ENCODE peak calls at places on chromosome 4, in eight cellular contexts. R is prostate gland, F is NT2/D1, U is astrocyte, V is ovary, L is OCI-LY7, E is HCT116, M is aorta. D is an unnamed sample.

GRCh38 chr4:113339430-113339813 is 290.0 kb downstream of the ANK2 start:
- DNase-seq in V (no peak), L (no peak), R (no peak), M (no peak), F (no peak), E (no peak), U (no peak), D (no peak)

GRCh38 chr4:101254776-101255175 is 92.5 kb downstream of the PPP3CA start:
- DNase-seq in V (no peak), U (no peak), L (no peak), E (no peak), F (no peak), M (no peak), R (no peak), D (no peak)

GRCh38 chr4:4259484-4260100 is 11.6 kb upstream of the TMEM128 start:
- DNase-seq in M (no peak), L (no peak), V (no peak), E (no peak), R (no peak), F (no peak), U (no peak), D (no peak)

GRCh38 chr4:153472122-153473037 is 6.2 kb downstream of the TMEM131L start:
- DNase-seq in U (no peak), V (no peak), M (no peak), R (no peak), L (no peak), F (no peak), E (no peak), D (no peak)

GRCh38 chr4:175412744-175413143 is 399.3 kb downstream of the GPM6A start:
- DNase-seq in M (no peak), F (no peak), U (peak; percentile 91), E (no peak), L (no peak), R (no peak), V (no peak), D (peak; percentile 74)

GRCh38 chr4:16236402-16237023 is 10.2 kb upstream of the TAPT1 start:
- DNase-seq in R (no peak), F (no peak), V (no peak), E (no peak), U (no peak), L (no peak), M (no peak), D (no peak)

GRCh38 chr4:112075129-112075753 is 70.0 kb upstream of the FAM241A start:
- DNase-seq in L (peak; percentile 68), E (peak; percentile 67), M (no peak), V (no peak), R (peak; percentile 12), U (peak; percentile 32), F (peak; percentile 35), D (no peak)

GRCh38 chr4:140332734-140333133 is 40.7 kb upstream of the SCOC start:
- DNase-seq in L (no peak), E (no peak), R (no peak), V (no peak), U (no peak), F (no peak), M (no peak), D (no peak)

GRCh38 chr4:150722908-150723362 is 141.0 kb downstream of the MAB21L2 start:
- DNase-seq in F (no peak), R (peak; percentile 47), L (no peak), U (no peak), V (peak; percentile 79), M (peak; percentile 88), E (no peak), D (no peak)

GRCh38 chr4:75708218-75708691 is 16.1 kb upstream of the USO1 start:
- DNase-seq in U (no peak), V (no peak), E (no peak), F (no peak), M (no peak), R (no peak), L (no peak), D (no peak)

GRCh38 chr4:96602661-96603060 is 762.8 kb downstream of the PDHA2 start:
- DNase-seq in V (no peak), L (no peak), E (peak; percentile 2), F (no peak), R (no peak), U (peak; percentile 33), M (no peak), D (no peak)

GRCh38 chr4:40238700-40239548 is 42.1 kb downstream of the RHOH start:
- DNase-seq in M (no peak), F (no peak), V (no peak), U (no peak), E (no peak), R (no peak), L (no peak), D (no peak)

GRCh38 chr4:127165971-127166370 is 466.8 kb upstream of the INTU start:
- DNase-seq in M (no peak), U (no peak), E (no peak), L (no peak), V (no peak), R (no peak), F (no peak), D (no peak)

GRCh38 chr4:26573389-26573794 is 10.5 kb upstream of the TBC1D19 start:
- DNase-seq in M (no peak), E (no peak), F (no peak), U (peak; percentile 88), R (no peak), L (peak; percentile 33), V (no peak), D (no peak)

GRCh38 chr4:120568736-120569135 is 353.8 kb downstream of the PRDM5 start:
- DNase-seq in R (no peak), V (no peak), U (no peak), M (no peak), L (no peak), F (no peak), E (no peak), D (no peak)

GRCh38 chr4:95124906-95125504 is 367.2 kb downstream of the BMPR1B start:
- DNase-seq in V (no peak), R (peak; percentile 33), F (peak; percentile 40), L (peak; percentile 25), U (peak; percentile 47), E (peak; percentile 56), M (no peak), D (no peak)

GRCh38 chr4:139609647-139610046 is 53.6 kb upstream of the SETD7 start:
- DNase-seq in L (no peak), R (no peak), F (no peak), M (no peak), U (peak; percentile 49), E (no peak), V (no peak), D (no peak)

GRCh38 chr4:22129454-22130075 is 181.0 kb upstream of the KCNIP4 start:
- DNase-seq in F (peak; percentile 35), L (no peak), R (no peak), E (peak; percentile 7), M (no peak), U (peak; percentile 9), V (no peak), D (peak; percentile 1)

GRCh38 chr4:17072483-17072882 is 174.0 kb upstream of the LDB2 start:
- DNase-seq in V (no peak), R (no peak), U (peak; percentile 50), E (no peak), L (no peak), F (no peak), M (no peak), D (no peak)

GRCh38 chr4:73735231-73735630 is 5.1 kb upstream of the CXCL8 start:
- DNase-seq in E (no peak), F (no peak), R (no peak), U (peak; percentile 57), M (no peak), V (no peak), L (peak; percentile 13), D (no peak)

GRCh38 chr4:24559032-24559821 is 25.1 kb downstream of the DHX15 start:
- DNase-seq in F (no peak), U (peak; percentile 33), M (no peak), L (no peak), V (no peak), E (no peak), R (no peak), D (no peak)

GRCh38 chr4:81314897-81315470 is 100.0 kb upstream of the PRKG2 start:
- DNase-seq in M (no peak), V (no peak), F (no peak), U (no peak), L (no peak), R (no peak), E (no peak), D (peak; percentile 2)

GRCh38 chr4:36582214-36582613 is 300.8 kb downstream of the DTHD1 start:
- DNase-seq in U (no peak), L (no peak), E (no peak), M (no peak), V (no peak), F (no peak), R (no peak), D (no peak)

GRCh38 chr4:41258783-41259182 is 2.1 kb downstream of the UCHL1 start:
- DNase-seq in E (peak; percentile 56), R (peak; percentile 24), F (no peak), L (peak; percentile 71), V (peak; percentile 42), U (peak; percentile 60), M (no peak), D (peak; percentile 45)
- H3K4me3 ChIP-seq in E (no peak overlapping the region), R (no peak overlapping the region), F (peak overlapping the region; percentile 1), L (peak overlapping the region; percentile 90), V (no peak overlapping the region), U (peak overlapping the region; percentile 80), M (no peak overlapping the region), D (no peak overlapping the region)

GRCh38 chr4:56972389-56972788 is 5.0 kb downstream of the NOA1 start:
- DNase-seq in E (no peak), R (no peak), V (no peak), M (no peak), L (no peak), F (no peak), U (no peak), D (no peak)
- H3K36me3 ChIP-seq in E (peaks cover 60% of the 10 kb centered on the region), R (no peaks in the 10 kb centered on the region), V (no peaks in the 10 kb centered on the region), M (no peaks in the 10 kb centered on the region), L (peaks cover 90% of the 10 kb centered on the region), F (peaks cover 63% of the 10 kb centered on the region), U (peaks cover 32% of the 10 kb centered on the region), D (peaks cover 7% of the 10 kb centered on the region)

DNA sequence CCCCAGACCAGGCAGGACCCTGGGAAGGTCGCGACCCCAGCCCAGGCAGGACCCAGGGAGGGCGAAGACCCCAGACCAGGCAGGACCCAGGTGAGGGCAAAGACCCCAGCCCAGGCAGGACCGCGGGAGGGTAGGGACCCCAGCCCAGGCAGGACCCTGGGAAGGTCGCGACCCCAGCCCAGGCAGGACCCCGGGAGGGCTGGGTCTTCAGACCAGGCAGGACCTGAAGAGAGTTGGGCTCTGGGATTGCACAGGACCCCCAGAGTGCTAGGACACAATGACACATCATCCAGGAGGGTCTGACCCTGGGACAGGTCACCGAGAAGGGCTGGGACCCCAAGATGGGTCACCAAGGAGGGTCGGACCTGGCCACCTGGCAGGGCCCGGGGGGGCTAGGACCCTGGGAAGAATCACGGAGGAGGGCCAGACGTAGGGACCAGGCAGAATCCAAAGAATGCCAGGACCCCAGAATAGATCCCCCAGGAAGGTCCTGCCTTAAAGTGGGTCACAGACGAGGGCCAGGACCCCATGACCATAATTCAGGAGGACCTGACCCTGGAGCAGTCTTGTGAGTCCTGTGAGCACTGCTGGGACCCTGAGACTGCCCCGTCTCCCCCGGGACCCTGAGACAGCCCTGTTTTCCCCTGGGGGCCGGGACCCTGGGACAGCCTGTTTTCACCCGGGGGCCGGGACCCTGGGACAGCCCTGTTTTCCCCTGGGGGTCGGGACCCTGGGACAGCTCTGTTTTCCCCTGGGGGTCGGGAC is 1.4 kb downstream of the PCGF3 start:
- DNase-seq in L (no peak), V (no peak), U (no peak), R (no peak), E (no peak), M (no peak), F (no peak), D (no peak)
- H3K4me3 ChIP-seq in L (peak overlapping the region; percentile 82), V (peak overlapping the region; percentile 90), U (peak overlapping the region; percentile 90), R (peak overlapping the region; percentile 90), E (peak overlapping the region; percentile 88), M (no peak overlapping the region), F (peak overlapping the region; percentile 38), D (peak overlapping the region; percentile 96)

GRCh38 chr4:10074076-10074766 is 42.4 kb downstream of the WDR1 start:
- DNase-seq in V (no peak), M (no peak), F (no peak), E (no peak), L (no peak), R (no peak), U (no peak), D (no peak)
- H3K36me3 ChIP-seq in V (no peaks in the 10 kb centered on the region), M (peaks cover 7% of the 10 kb centered on the region), F (peaks cover 80% of the 10 kb centered on the region), E (peaks cover 40% of the 10 kb centered on the region), L (peaks cover 72% of the 10 kb centered on the region), R (peaks cover 38% of the 10 kb centered on the region), U (peaks cover 80% of the 10 kb centered on the region), D (peaks cover 56% of the 10 kb centered on the region)